ENCODE peak calls at places on chromosome 9, in seven cellular contexts. A is GM12878, R is HepG2, N is T47D, H is SK-N-SH, J is K562, E is H1. S is an unnamed sample.

GRCh38 chr9:122286764-122287163 is 22.1 kb downstream of the MRRF start:
- DNase-seq in A (peak), R (no peak), N (no peak), H (no peak), J (no peak), E (no peak), S (no peak)

GRCh38 chr9:2764371-2764770 is 47.1 kb downstream of the KCNV2 start:
- DNase-seq in A (peak), R (no peak), N (no peak), H (no peak), J (no peak), E (no peak), S (no peak)

GRCh38 chr9:135601988-135602387 is 37.4 kb downstream of the GLT6D1 start:
- DNase-seq in A (no peak), R (no peak), N (no peak), H (no peak), J (no peak), E (peak), S (no peak)

GRCh38 chr9:123416171-123416570 is 60.2 kb downstream of the CRB2 start:
- DNase-seq in A (no peak), R (no peak), N (no peak), H (no peak), J (no peak), E (no peak), S (no peak)

GRCh38 chr9:134165357-134166315 is 1.3 kb upstream of the RNU6ATAC start:
- DNase-seq in A (no peak), R (no peak), N (no peak), H (peak), J (peak), E (no peak), S (peak)

GRCh38 chr9:68457803-68458202 is 82.9 kb downstream of the TMEM252 start:
- DNase-seq in A (no peak), R (no peak), N (no peak), H (no peak), J (no peak), E (no peak), S (no peak)

GRCh38 chr9:70480405-70480980 is 66.0 kb upstream of the KLF9 start:
- DNase-seq in A (no peak), R (no peak), N (no peak), H (peak), J (no peak), E (no peak), S (no peak)

GRCh38 chr9:34519321-34520020 is 3.3 kb downstream of the ENHO start:
- DNase-seq in A (no peak), R (no peak), N (no peak), H (no peak), J (no peak), E (no peak), S (no peak)

GRCh38 chr9:89138463-89139390 is 39.9 kb downstream of the SHC3 start:
- DNase-seq in A (no peak), R (no peak), N (no peak), H (no peak), J (no peak), E (no peak), S (peak)

GRCh38 chr9:16179566-16179965 is 626.7 kb downstream of the CCDC171 start:
- DNase-seq in A (no peak), R (no peak), N (no peak), H (no peak), J (no peak), E (no peak), S (no peak)

GRCh38 chr9:12738296-12738695 is 36.5 kb upstream of the LURAP1L start:
- DNase-seq in A (no peak), R (no peak), N (no peak), H (no peak), J (no peak), E (no peak), S (no peak)

GRCh38 chr9:123544007-123544827 is 188.2 kb downstream of the CRB2 start:
- DNase-seq in A (no peak), R (peak), N (peak), H (peak), J (peak), E (no peak), S (peak)

GRCh38 chr9:108186996-108187395 is 668.8 kb downstream of the ACTL7B start:
- DNase-seq in A (no peak), R (no peak), N (no peak), H (no peak), J (no peak), E (no peak), S (no peak)

GRCh38 chr9:97717866-97718265 is 20.7 kb upstream of the XPA start:
- DNase-seq in A (no peak), R (no peak), N (no peak), H (no peak), J (no peak), E (no peak), S (no peak)

GRCh38 chr9:79165006-79165405 is 406.8 kb upstream of the TLE4 start:
- DNase-seq in A (no peak), R (no peak), N (no peak), H (no peak), J (no peak), E (no peak), S (no peak)

GRCh38 chr9:70600479-70600878 is 186.0 kb upstream of the KLF9 start:
- DNase-seq in A (no peak), R (no peak), N (no peak), H (no peak), J (no peak), E (no peak), S (no peak)

GRCh38 chr9:89588271-89588879 is 16.4 kb upstream of the GADD45G start:
- DNase-seq in A (no peak), R (no peak), N (no peak), H (no peak), J (no peak), E (no peak), S (no peak)

GRCh38 chr9:118896356-118897000 is 472.8 kb downstream of the BRINP1 start:
- DNase-seq in A (no peak), R (no peak), N (no peak), H (peak), J (peak), E (no peak), S (no peak)

GRCh38 chr9:92763721-92764380 is 782 bp downstream of the BICD2 start:
- DNase-seq in A (no peak), R (no peak), N (no peak), H (peak), J (peak), E (peak), S (no peak)

GRCh38 chr9:27398982-27399653 is 102.2 kb upstream of the EQTN start:
- DNase-seq in A (no peak), R (no peak), N (no peak), H (no peak), J (no peak), E (no peak), S (no peak)

GRCh38 chr9:114059047-114059803 is 18.9 kb downstream of the AMBP start:
- DNase-seq in A (no peak), R (peak), N (no peak), H (no peak), J (no peak), E (no peak), S (no peak)

GRCh38 chr9:97802276-97802675 is 50.8 kb upstream of the FOXE1 start:
- DNase-seq in A (no peak), R (peak), N (no peak), H (no peak), J (no peak), E (no peak), S (peak)

GRCh38 chr9:6680797-6681146 is 35.2 kb upstream of the GLDC start:
- DNase-seq in A (no peak), R (peak), N (peak), H (peak), J (peak), E (no peak), S (no peak)

GRCh38 chr9:113564804-113565237 is 101.3 kb downstream of the RGS3 start:
- DNase-seq in A (no peak), R (no peak), N (no peak), H (peak), J (no peak), E (peak), S (no peak)

GRCh38 chr9:115672477-115673316 is 480.9 kb upstream of the PAPPA start:
- DNase-seq in A (no peak), R (peak), N (no peak), H (no peak), J (no peak), E (no peak), S (no peak)

GRCh38 chr9:81237565-81238231 is 451.6 kb downstream of the TLE1 start:
- DNase-seq in A (no peak), R (peak), N (no peak), H (no peak), J (no peak), E (no peak), S (no peak)

GRCh38 chr9:37259906-37260305 is 139.5 kb downstream of the ZCCHC7 start:
- DNase-seq in A (no peak), R (no peak), N (no peak), H (no peak), J (no peak), E (no peak), S (no peak)

GRCh38 chr9:89278997-89279739 is 31.8 kb upstream of the CKS2 start:
- DNase-seq in A (no peak), R (peak), N (peak), H (peak), J (peak), E (no peak), S (peak)

GRCh38 chr9:89699646-89700045 is 94.8 kb downstream of the GADD45G start:
- DNase-seq in A (no peak), R (peak), N (no peak), H (no peak), J (no peak), E (no peak), S (no peak)

GRCh38 chr9:106019017-106019692 is 324.8 kb downstream of the TMEM38B start:
- DNase-seq in A (no peak), R (peak), N (no peak), H (no peak), J (no peak), E (no peak), S (no peak)

GRCh38 chr9:32703635-32704034 is 68.2 kb upstream of the TAF1L start:
- DNase-seq in A (no peak), R (peak), N (no peak), H (no peak), J (peak), E (no peak), S (no peak)

GRCh38 chr9:83992407-83992806 is 11.8 kb downstream of the RMI1 start:
- DNase-seq in A (no peak), R (peak), N (no peak), H (no peak), J (peak), E (no peak), S (no peak)

GRCh38 chr9:77014597-77015263 is 4.7 kb upstream of the FOXB2 start:
- DNase-seq in A (no peak), R (no peak), N (no peak), H (no peak), J (no peak), E (peak), S (no peak)
- TF ChIP-seq JUND in A (no peak), R (no peak), N (no peak), H (no peak), J (no peak), E (no peak), S (no peak)

DNA sequence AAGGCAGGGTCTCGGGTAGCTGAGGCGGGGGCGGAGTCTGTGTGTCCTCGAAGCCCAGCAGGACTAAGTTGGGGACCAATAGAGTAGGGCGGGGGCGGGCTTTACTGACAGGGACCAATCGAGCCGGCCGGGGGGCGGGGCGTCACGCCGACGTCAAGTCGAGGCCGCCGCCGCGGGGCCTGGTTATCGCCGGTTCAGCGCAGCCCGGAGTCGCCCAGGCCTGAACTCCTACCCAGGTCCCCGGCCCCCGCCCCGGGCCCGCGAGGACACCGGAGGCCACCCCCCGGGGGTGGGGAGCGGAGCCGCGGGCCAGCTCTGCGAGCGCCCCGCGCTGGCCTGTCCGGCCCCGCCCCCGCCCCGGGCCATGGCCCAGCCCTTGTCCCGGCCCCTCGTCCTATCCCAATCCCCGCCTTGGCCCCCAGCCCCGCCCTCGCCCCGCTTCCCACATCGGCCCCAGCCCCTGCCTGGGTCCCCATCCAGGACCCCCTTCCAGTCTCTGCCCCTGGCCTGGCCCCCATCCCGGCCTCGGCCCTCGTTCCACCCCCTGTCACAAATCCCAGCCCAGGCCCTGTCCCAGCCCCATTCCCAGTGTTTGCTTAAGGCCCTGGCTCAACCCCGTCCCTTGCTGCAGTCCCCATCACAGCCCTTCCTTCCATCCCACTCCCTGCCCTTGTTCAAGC is at the start of gene TMEM8B:
- DNase-seq in A (no peak), R (peak), N (peak), H (peak), J (peak), E (peak), S (peak)
- TF ChIP-seq JUND in A (no peak), R (no peak), N (no peak), H (no peak), J (no peak), E (no peak), S (no peak)

DNA sequence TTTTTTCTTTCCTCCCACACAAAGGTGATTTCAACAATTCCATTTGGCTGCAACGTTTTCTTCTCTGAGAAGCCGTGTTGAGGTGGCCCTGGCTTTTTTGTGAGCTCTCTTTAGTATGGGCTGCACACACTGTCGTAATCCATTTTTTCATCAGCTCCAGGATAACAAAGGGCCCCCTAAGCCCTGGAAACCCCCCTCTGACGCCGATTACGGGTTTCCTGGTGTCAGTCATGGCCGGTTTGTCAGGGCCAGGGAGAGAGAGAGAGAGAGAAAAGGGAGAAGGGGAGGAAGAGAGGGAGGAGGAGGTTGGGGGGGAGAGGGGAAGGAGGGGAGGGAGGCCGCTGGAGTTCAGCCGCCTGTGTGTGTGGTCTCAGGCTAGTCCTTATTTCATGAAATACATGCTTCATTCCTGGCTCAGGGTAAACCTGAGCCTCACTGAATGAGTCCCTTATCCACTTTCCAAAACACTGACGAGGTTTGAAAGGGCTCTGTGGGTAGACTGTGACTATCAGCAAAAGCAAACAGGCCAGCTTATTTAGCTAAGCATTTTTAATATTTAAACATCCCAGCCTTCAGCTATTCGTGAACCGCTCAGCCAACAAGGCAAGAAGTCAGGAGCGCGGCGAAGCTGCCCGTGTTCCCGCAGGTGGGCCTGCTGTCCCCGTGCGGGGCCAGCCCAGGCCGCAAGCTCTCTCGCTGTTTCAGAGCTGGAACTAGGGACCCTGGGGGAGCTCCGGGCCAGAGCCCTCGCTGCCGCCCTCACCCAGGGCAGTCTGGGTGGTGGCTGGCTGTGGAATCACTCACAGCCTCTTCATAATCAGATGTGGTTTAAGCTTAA is 172.8 kb downstream of the ERCC6L2 start:
- DNase-seq in A (no peak), R (peak), N (no peak), H (peak), J (no peak), E (peak), S (no peak)
- TF ChIP-seq JUND in A (no peak), R (no peak), N (no peak), H (no peak), J (no peak), E (no peak), S (no peak)

DNA sequence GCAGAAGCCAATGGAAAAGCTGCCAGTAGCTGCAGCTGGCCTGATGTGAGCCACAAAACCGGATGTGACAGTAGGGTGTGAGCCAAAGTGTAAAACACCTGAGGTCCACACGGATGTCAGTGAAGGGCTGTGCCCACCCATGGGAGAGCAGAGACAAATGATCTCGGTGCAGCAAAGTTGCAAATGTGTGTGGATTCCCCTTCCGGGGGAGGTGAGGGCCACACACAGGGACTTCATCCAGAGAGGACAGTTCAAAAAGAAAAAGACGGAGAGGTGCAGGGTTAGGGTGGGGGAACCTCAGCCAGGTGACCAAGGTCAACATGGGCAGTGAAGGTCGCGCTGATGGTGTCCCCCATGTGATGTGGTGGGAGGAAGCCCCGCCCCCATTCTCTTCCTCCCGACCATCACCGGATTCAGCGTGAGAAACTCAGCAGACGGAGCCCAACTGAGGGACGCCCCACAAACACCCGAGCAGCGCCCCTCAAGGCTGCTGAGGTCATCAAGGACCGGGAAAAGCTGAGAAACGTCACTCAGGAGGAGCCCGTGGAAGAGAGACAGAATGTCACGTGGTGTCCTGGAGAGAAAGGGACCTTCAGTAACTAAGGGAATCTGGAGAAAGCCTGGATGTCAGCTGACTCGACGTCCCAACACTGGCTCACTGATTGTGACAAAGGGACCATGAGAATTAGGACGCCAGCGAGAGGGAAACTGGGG is 11.4 kb upstream of the PTGDS start:
- DNase-seq in A (no peak), R (no peak), N (no peak), H (no peak), J (peak), E (no peak), S (no peak)
- TF ChIP-seq JUND in A (no peak), R (no peak), N (no peak), H (no peak), J (no peak), E (no peak), S (no peak)

DNA sequence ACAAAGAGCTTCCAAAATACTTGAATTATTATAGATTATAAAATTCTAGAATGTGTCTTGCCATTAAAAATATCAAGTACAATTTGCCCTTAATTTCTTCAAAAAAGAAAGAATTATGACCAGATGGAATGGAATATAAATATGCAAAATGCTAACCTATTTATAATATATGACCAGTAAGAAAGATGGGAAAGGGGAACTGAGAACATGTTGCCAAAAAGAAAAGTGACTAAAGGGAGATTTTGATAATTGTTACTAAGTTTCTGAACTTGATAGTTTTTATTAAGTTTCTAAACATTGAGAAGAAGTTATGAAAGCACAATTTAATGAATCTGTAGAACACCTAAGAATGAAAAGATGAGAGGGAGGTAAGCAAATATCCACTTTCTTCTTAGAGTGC is 188.4 kb upstream of the NR4A3 start:
- DNase-seq in A (no peak), R (no peak), N (no peak), H (no peak), J (no peak), E (no peak), S (no peak)
- TF ChIP-seq JUND in A (no peak), R (no peak), N (no peak), H (no peak), J (no peak), E (no peak), S (no peak)

GRCh38 chr9:137241490-137242328 is 622 bp downstream of the TUBB4B start:
- DNase-seq in A (no peak), R (peak), N (no peak), H (peak), J (peak), E (no peak), S (no peak)
- TF ChIP-seq JUND in A (no peak), R (no peak), N (no peak), H (no peak), J (peak), E (no peak), S (no peak)

GRCh38 chr9:132207839-132208615 is 46.2 kb downstream of the NTNG2 start:
- DNase-seq in A (no peak), R (no peak), N (no peak), H (no peak), J (no peak), E (peak), S (no peak)
- TF ChIP-seq JUND in A (no peak), R (no peak), N (no peak), H (no peak), J (no peak), E (no peak), S (no peak)

GRCh38 chr9:110788871-110789270 is 120.3 kb downstream of the MUSK start:
- DNase-seq in A (no peak), R (no peak), N (no peak), H (no peak), J (no peak), E (no peak), S (no peak)
- TF ChIP-seq JUND in A (no peak), R (no peak), N (no peak), H (no peak), J (no peak), E (no peak), S (no peak)